ENCODE peak calls at places on chromosome 20, in six cellular contexts. One of them, this sample, is unnamed.

GRCh38 chr20:1666802-1667201 is 9.2 kb upstream of the SIRPG start:
- DNase-seq in RWPE1: no peak
- DNase-seq in CD4-positive, alpha-beta memory T cell: no peak
- DNase-seq in cardiac muscle cell: no peak
- DNase-seq in neural crest cell: no peak
- DNase-seq in ACHN: no peak
- DNase-seq in this sample: no peak

GRCh38 chr20:31713312-31714049 is 9.2 kb downstream of the BCL2L1 start:
- DNase-seq in neural crest cell: no peak
- DNase-seq in cardiac muscle cell: no peak
- DNase-seq in RWPE1: peak; percentile 95
- DNase-seq in ACHN: peak; percentile 89
- DNase-seq in CD4-positive, alpha-beta memory T cell: no peak
- DNase-seq in this sample: no peak

GRCh38 chr20:43914697-43915208 is at the start of gene TOX2:
- DNase-seq in CD4-positive, alpha-beta memory T cell: peak; percentile 32
- DNase-seq in neural crest cell: peak; percentile 48
- DNase-seq in cardiac muscle cell: peak; percentile 80
- DNase-seq in RWPE1: peak; percentile 80
- DNase-seq in ACHN: peak; percentile 7
- DNase-seq in this sample: peak; percentile 31

GRCh38 chr20:44268802-44269201 is 21.7 kb downstream of the GDAP1L1 start:
- DNase-seq in RWPE1: no peak
- DNase-seq in cardiac muscle cell: no peak
- DNase-seq in CD4-positive, alpha-beta memory T cell: no peak
- DNase-seq in ACHN: no peak
- DNase-seq in neural crest cell: no peak
- DNase-seq in this sample: no peak

GRCh38 chr20:24648481-24648880 is 179.1 kb downstream of the SYNDIG1 start:
- DNase-seq in CD4-positive, alpha-beta memory T cell: no peak
- DNase-seq in RWPE1: no peak
- DNase-seq in neural crest cell: no peak
- DNase-seq in cardiac muscle cell: no peak
- DNase-seq in ACHN: no peak
- DNase-seq in this sample: no peak

GRCh38 chr20:62824476-62825287 is 7.8 kb downstream of the COL9A3 start:
- DNase-seq in RWPE1: no peak
- DNase-seq in neural crest cell: peak; percentile 46
- DNase-seq in ACHN: peak; percentile 44
- DNase-seq in cardiac muscle cell: peak; percentile 68
- DNase-seq in CD4-positive, alpha-beta memory T cell: peak; percentile 41
- DNase-seq in this sample: peak; percentile 70

GRCh38 chr20:31836853-31837608 is 8.4 kb downstream of the FOXS1 start:
- DNase-seq in RWPE1: no peak
- DNase-seq in ACHN: no peak
- DNase-seq in neural crest cell: no peak
- DNase-seq in CD4-positive, alpha-beta memory T cell: no peak
- DNase-seq in cardiac muscle cell: no peak
- DNase-seq in this sample: no peak

GRCh38 chr20:62376112-62377063 is 9.3 kb upstream of the LAMA5 start:
- DNase-seq in RWPE1: no peak
- DNase-seq in ACHN: no peak
- DNase-seq in neural crest cell: no peak
- DNase-seq in CD4-positive, alpha-beta memory T cell: no peak
- DNase-seq in cardiac muscle cell: peak; percentile 94
- DNase-seq in this sample: no peak

GRCh38 chr20:16548073-16548672 is 25.1 kb downstream of the KIF16B start:
- DNase-seq in ACHN: no peak
- DNase-seq in RWPE1: no peak
- DNase-seq in neural crest cell: no peak
- DNase-seq in cardiac muscle cell: no peak
- DNase-seq in CD4-positive, alpha-beta memory T cell: no peak
- DNase-seq in this sample: no peak

GRCh38 chr20:23245553-23246128 is 105.0 kb upstream of the NXT1 start:
- DNase-seq in neural crest cell: peak; percentile 28
- DNase-seq in cardiac muscle cell: peak; percentile 58
- DNase-seq in CD4-positive, alpha-beta memory T cell: no peak
- DNase-seq in ACHN: peak; percentile 12
- DNase-seq in RWPE1: no peak
- DNase-seq in this sample: no peak

GRCh38 chr20:47684306-47685080 is 100.8 kb downstream of the SULF2 start:
- DNase-seq in RWPE1: no peak
- DNase-seq in CD4-positive, alpha-beta memory T cell: no peak
- DNase-seq in cardiac muscle cell: peak; percentile 20
- DNase-seq in neural crest cell: no peak
- DNase-seq in ACHN: no peak
- DNase-seq in this sample: no peak

GRCh38 chr20:42923348-42923918 is 266.3 kb downstream of the PTPRT start:
- DNase-seq in CD4-positive, alpha-beta memory T cell: no peak
- DNase-seq in neural crest cell: no peak
- DNase-seq in RWPE1: no peak
- DNase-seq in ACHN: no peak
- DNase-seq in cardiac muscle cell: no peak
- DNase-seq in this sample: no peak

GRCh38 chr20:13855613-13856012 is 70.8 kb downstream of the NDUFAF5 start:
- DNase-seq in RWPE1: no peak
- DNase-seq in CD4-positive, alpha-beta memory T cell: no peak
- DNase-seq in cardiac muscle cell: no peak
- DNase-seq in neural crest cell: no peak
- DNase-seq in ACHN: no peak
- DNase-seq in this sample: no peak

GRCh38 chr20:59455392-59456341 is 148.7 kb upstream of the PHACTR3 start:
- DNase-seq in neural crest cell: peak; percentile 37
- DNase-seq in cardiac muscle cell: peak; percentile 55
- DNase-seq in CD4-positive, alpha-beta memory T cell: no peak
- DNase-seq in RWPE1: peak; percentile 64
- DNase-seq in ACHN: peak; percentile 10
- DNase-seq in this sample: no peak

GRCh38 chr20:57128051-57128757 is 138.2 kb downstream of the BMP7 start:
- DNase-seq in cardiac muscle cell: peak; percentile 23
- DNase-seq in RWPE1: no peak
- DNase-seq in CD4-positive, alpha-beta memory T cell: no peak
- DNase-seq in ACHN: no peak
- DNase-seq in neural crest cell: no peak
- DNase-seq in this sample: no peak

GRCh38 chr20:49483018-49483705 is 694 bp upstream of the KCNB1 start:
- DNase-seq in ACHN: no peak
- DNase-seq in cardiac muscle cell: no peak
- DNase-seq in RWPE1: no peak
- DNase-seq in CD4-positive, alpha-beta memory T cell: no peak
- DNase-seq in neural crest cell: no peak
- DNase-seq in this sample: no peak

GRCh38 chr20:32528291-32528891 is 56.7 kb downstream of the NOL4L start:
- DNase-seq in ACHN: no peak
- DNase-seq in neural crest cell: no peak
- DNase-seq in cardiac muscle cell: peak; percentile 78
- DNase-seq in RWPE1: no peak
- DNase-seq in CD4-positive, alpha-beta memory T cell: no peak
- DNase-seq in this sample: no peak

GRCh38 chr20:62523473-62524203 is 47.8 kb upstream of the GATA5 start:
- DNase-seq in neural crest cell: no peak
- DNase-seq in RWPE1: no peak
- DNase-seq in ACHN: no peak
- DNase-seq in CD4-positive, alpha-beta memory T cell: no peak
- DNase-seq in cardiac muscle cell: no peak
- DNase-seq in this sample: no peak

GRCh38 chr20:43490038-43490437 is 17.5 kb upstream of the L3MBTL1 start:
- DNase-seq in ACHN: no peak
- DNase-seq in neural crest cell: no peak
- DNase-seq in cardiac muscle cell: no peak
- DNase-seq in CD4-positive, alpha-beta memory T cell: no peak
- DNase-seq in RWPE1: no peak
- DNase-seq in this sample: no peak

GRCh38 chr20:58004900-58005299 is 223.6 kb downstream of the ANKRD60 start:
- DNase-seq in RWPE1: no peak
- DNase-seq in cardiac muscle cell: no peak
- DNase-seq in neural crest cell: no peak
- DNase-seq in ACHN: no peak
- DNase-seq in CD4-positive, alpha-beta memory T cell: no peak
- DNase-seq in this sample: no peak

GRCh38 chr20:36607586-36608387 is 2.2 kb downstream of the RAB5IF start:
- DNase-seq in CD4-positive, alpha-beta memory T cell: no peak
- DNase-seq in RWPE1: peak; percentile 48
- DNase-seq in neural crest cell: no peak
- DNase-seq in cardiac muscle cell: no peak
- DNase-seq in ACHN: peak; percentile 18
- DNase-seq in this sample: no peak

GRCh38 chr20:50519036-50519780 is 9.0 kb downstream of the PTPN1 start:
- DNase-seq in cardiac muscle cell: no peak
- DNase-seq in RWPE1: no peak
- DNase-seq in CD4-positive, alpha-beta memory T cell: peak; percentile 42
- DNase-seq in ACHN: no peak
- DNase-seq in neural crest cell: no peak
- DNase-seq in this sample: no peak

GRCh38 chr20:7038029-7038428 is 270.5 kb downstream of the BMP2 start:
- DNase-seq in CD4-positive, alpha-beta memory T cell: no peak
- DNase-seq in cardiac muscle cell: no peak
- DNase-seq in RWPE1: peak; percentile 19
- DNase-seq in neural crest cell: no peak
- DNase-seq in ACHN: no peak
- DNase-seq in this sample: no peak

GRCh38 chr20:40314278-40314677 is 374.8 kb downstream of the MAFB start:
- DNase-seq in RWPE1: no peak
- DNase-seq in cardiac muscle cell: no peak
- DNase-seq in neural crest cell: no peak
- DNase-seq in CD4-positive, alpha-beta memory T cell: no peak
- DNase-seq in ACHN: no peak
- DNase-seq in this sample: no peak

GRCh38 chr20:10225439-10226080 is 6.9 kb downstream of the SNAP25 start:
- DNase-seq in CD4-positive, alpha-beta memory T cell: no peak
- DNase-seq in neural crest cell: no peak
- DNase-seq in ACHN: peak; percentile 33
- DNase-seq in RWPE1: no peak
- DNase-seq in cardiac muscle cell: peak; percentile 35
- DNase-seq in this sample: no peak

GRCh38 chr20:16821211-16822089 is 73.3 kb downstream of the OTOR start:
- DNase-seq in neural crest cell: peak; percentile 14
- DNase-seq in CD4-positive, alpha-beta memory T cell: no peak
- DNase-seq in cardiac muscle cell: peak; percentile 60
- DNase-seq in ACHN: peak; percentile 85
- DNase-seq in RWPE1: peak; percentile 39
- DNase-seq in this sample: peak; percentile 45

GRCh38 chr20:30985386-30985785 is 272.1 kb upstream of the DEFB115 start:
- DNase-seq in ACHN: no peak
- DNase-seq in RWPE1: no peak
- DNase-seq in neural crest cell: no peak
- DNase-seq in CD4-positive, alpha-beta memory T cell: no peak
- DNase-seq in cardiac muscle cell: no peak
- DNase-seq in this sample: no peak

This sample was measured in HAP-1.